ENCODE peak calls at places on chromosome 12, in four cellular contexts. One of them, this sample, is unnamed.

GRCh38 chr12:109278912-109279311 is 30.2 kb downstream of the FOXN4 start:
- DNase-seq in A549: no peak
- DNase-seq in skeletal muscle cell: no peak
- DNase-seq in right atrium auricular region: no peak
- DNase-seq in this sample: no peak

GRCh38 chr12:96473394-96474093 is 15.8 kb upstream of the CFAP54 start:
- DNase-seq in A549: no peak
- DNase-seq in skeletal muscle cell: no peak
- DNase-seq in right atrium auricular region: no peak
- DNase-seq in this sample: no peak

GRCh38 chr12:86914716-86915115 is 658.5 kb upstream of the MGAT4C start:
- DNase-seq in A549: peak; percentile 56
- DNase-seq in skeletal muscle cell: peak; percentile 24
- DNase-seq in right atrium auricular region: no peak
- DNase-seq in this sample: peak; percentile 7

GRCh38 chr12:32134144-32134888 is 27.7 kb downstream of the BICD1 start:
- DNase-seq in A549: no peak
- DNase-seq in skeletal muscle cell: no peak
- DNase-seq in right atrium auricular region: no peak
- DNase-seq in this sample: no peak

GRCh38 chr12:57632369-57632897 is 568 bp downstream of the B4GALNT1 start:
- DNase-seq in A549: peak; percentile 43
- DNase-seq in skeletal muscle cell: no peak
- DNase-seq in right atrium auricular region: peak; percentile 55
- DNase-seq in this sample: no peak

GRCh38 chr12:53225635-53226424 is 6.2 kb downstream of the RARG start:
- DNase-seq in A549: no peak
- DNase-seq in skeletal muscle cell: no peak
- DNase-seq in right atrium auricular region: no peak
- DNase-seq in this sample: no peak

GRCh38 chr12:99111600-99111999 is 466.5 kb downstream of the APAF1 start:
- DNase-seq in A549: no peak
- DNase-seq in skeletal muscle cell: no peak
- DNase-seq in right atrium auricular region: no peak
- DNase-seq in this sample: no peak

GRCh38 chr12:56644654-56645053 is 1.1 kb downstream of the ATP5F1B start:
- DNase-seq in A549: no peak
- DNase-seq in skeletal muscle cell: no peak
- DNase-seq in right atrium auricular region: no peak
- DNase-seq in this sample: no peak

GRCh38 chr12:124607681-124608425 is 40.4 kb upstream of the NCOR2 start:
- DNase-seq in A549: no peak
- DNase-seq in skeletal muscle cell: no peak
- DNase-seq in right atrium auricular region: no peak
- DNase-seq in this sample: no peak

GRCh38 chr12:3493225-3494049 is 2.4 kb downstream of the PRMT8 start:
- DNase-seq in A549: no peak
- DNase-seq in skeletal muscle cell: no peak
- DNase-seq in right atrium auricular region: no peak
- DNase-seq in this sample: no peak

GRCh38 chr12:3757261-3757660 is 4.4 kb upstream of the CRACR2A start:
- DNase-seq in A549: no peak
- DNase-seq in skeletal muscle cell: no peak
- DNase-seq in right atrium auricular region: no peak
- DNase-seq in this sample: no peak

GRCh38 chr12:58496411-58496810 is 423.9 kb downstream of the LRIG3 start:
- DNase-seq in A549: peak; percentile 43
- DNase-seq in skeletal muscle cell: no peak
- DNase-seq in right atrium auricular region: no peak
- DNase-seq in this sample: no peak

GRCh38 chr12:95202691-95203476 is 14.4 kb downstream of the FGD6 start:
- DNase-seq in A549: no peak
- DNase-seq in skeletal muscle cell: no peak
- DNase-seq in right atrium auricular region: no peak
- DNase-seq in this sample: no peak

GRCh38 chr12:131574397-131574775 is 136.5 kb upstream of the SFSWAP start:
- DNase-seq in A549: no peak
- DNase-seq in skeletal muscle cell: no peak
- DNase-seq in right atrium auricular region: no peak
- DNase-seq in this sample: no peak

GRCh38 chr12:77855548-77855947 is 24.9 kb downstream of the NAV3 start:
- DNase-seq in A549: no peak
- DNase-seq in skeletal muscle cell: peak; percentile 14
- DNase-seq in right atrium auricular region: no peak
- DNase-seq in this sample: no peak

GRCh38 chr12:107832441-107832840 is 57.9 kb downstream of the ASCL4 start:
- DNase-seq in A549: no peak
- DNase-seq in skeletal muscle cell: no peak
- DNase-seq in right atrium auricular region: no peak
- DNase-seq in this sample: no peak

GRCh38 chr12:103840399-103840880 is 594 bp downstream of the NT5DC3 start:
- DNase-seq in A549: peak; percentile 40
- DNase-seq in skeletal muscle cell: no peak
- DNase-seq in right atrium auricular region: no peak
- DNase-seq in this sample: no peak

GRCh38 chr12:57952766-57953165 is 11.4 kb downstream of the ATP23 start:
- DNase-seq in A549: no peak
- DNase-seq in skeletal muscle cell: no peak
- DNase-seq in right atrium auricular region: no peak
- DNase-seq in this sample: no peak

GRCh38 chr12:114478891-114479290 is 72.9 kb upstream of the TBX5 start:
- DNase-seq in A549: no peak
- DNase-seq in skeletal muscle cell: no peak
- DNase-seq in right atrium auricular region: no peak
- DNase-seq in this sample: no peak
- H3K4me3 ChIP-seq in A549: no peak overlapping the region
- H3K4me3 ChIP-seq in skeletal muscle cell: no peak overlapping the region
- H3K4me3 ChIP-seq in right atrium auricular region: no peak overlapping the region
- H3K4me3 ChIP-seq in this sample: no peak overlapping the region

GRCh38 chr12:646303-647038 is 16.8 kb downstream of the NINJ2 start:
- DNase-seq in A549: peak; percentile 58
- DNase-seq in skeletal muscle cell: no peak
- DNase-seq in right atrium auricular region: peak; percentile 88
- DNase-seq in this sample: no peak

GRCh38 chr12:644818-645552 is 18.3 kb downstream of the NINJ2 start:
- DNase-seq in A549: no peak
- DNase-seq in skeletal muscle cell: no peak
- DNase-seq in right atrium auricular region: no peak
- DNase-seq in this sample: no peak

GRCh38 chr12:644293-644639 is 19.0 kb downstream of the NINJ2 start:
- DNase-seq in A549: no peak
- DNase-seq in skeletal muscle cell: no peak
- DNase-seq in right atrium auricular region: no peak
- DNase-seq in this sample: no peak

GRCh38 chr12:647039-647712 is 16.1 kb downstream of the NINJ2 start:
- DNase-seq in A549: no peak
- DNase-seq in skeletal muscle cell: no peak
- DNase-seq in right atrium auricular region: no peak
- DNase-seq in this sample: no peak

DNA sequence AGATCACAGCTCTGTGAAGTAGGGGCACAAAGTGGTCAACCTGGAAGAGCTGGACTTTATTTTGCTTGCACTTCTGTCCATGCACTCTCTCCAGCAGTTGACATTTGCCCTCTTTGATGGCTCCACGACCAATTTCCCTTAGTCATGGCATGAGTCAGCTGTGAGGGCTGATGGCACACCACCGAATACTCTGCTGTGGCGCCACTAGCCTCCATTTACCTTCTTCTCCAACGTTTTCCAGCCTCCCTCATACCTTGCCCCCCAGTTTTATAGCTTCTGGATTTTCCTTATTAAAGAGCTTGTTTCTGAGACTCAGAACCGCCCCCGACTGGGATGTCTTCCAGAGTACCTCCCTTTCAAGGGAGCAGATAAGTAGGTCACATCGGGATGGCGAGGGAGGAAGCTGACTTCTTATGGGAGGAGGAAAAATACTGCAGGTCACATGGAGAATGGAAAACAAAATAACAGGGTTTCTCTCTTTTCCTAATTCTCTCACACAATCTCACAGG is 17.6 kb downstream of the NINJ2 start:
- DNase-seq in A549: peak; percentile 75
- DNase-seq in skeletal muscle cell: peak; percentile 25
- DNase-seq in right atrium auricular region: peak; percentile 87
- DNase-seq in this sample: no peak
- H3K4me3 ChIP-seq in A549: no peak overlapping the region
- H3K4me3 ChIP-seq in skeletal muscle cell: no peak overlapping the region
- H3K4me3 ChIP-seq in right atrium auricular region: no peak overlapping the region
- H3K4me3 ChIP-seq in this sample: no peak overlapping the region

GRCh38 chr12:119178544-119179334 is at the start of gene HSPB8:
- DNase-seq in A549: peak; percentile 76
- DNase-seq in skeletal muscle cell: peak; percentile 72
- DNase-seq in right atrium auricular region: peak; percentile 97
- DNase-seq in this sample: peak; percentile 72

GRCh38 chr12:119177724-119178380 is 879 bp upstream of the HSPB8 start:
- DNase-seq in A549: no peak
- DNase-seq in skeletal muscle cell: no peak
- DNase-seq in right atrium auricular region: no peak
- DNase-seq in this sample: no peak

GRCh38 chr12:119177056-119177325 is 1.7 kb upstream of the HSPB8 start:
- DNase-seq in A549: no peak
- DNase-seq in skeletal muscle cell: no peak
- DNase-seq in right atrium auricular region: no peak
- DNase-seq in this sample: no peak

GRCh38 chr12:119175115-119175514 is 3.6 kb upstream of the HSPB8 start:
- DNase-seq in A549: no peak
- DNase-seq in skeletal muscle cell: no peak
- DNase-seq in right atrium auricular region: no peak
- DNase-seq in this sample: no peak

DNA sequence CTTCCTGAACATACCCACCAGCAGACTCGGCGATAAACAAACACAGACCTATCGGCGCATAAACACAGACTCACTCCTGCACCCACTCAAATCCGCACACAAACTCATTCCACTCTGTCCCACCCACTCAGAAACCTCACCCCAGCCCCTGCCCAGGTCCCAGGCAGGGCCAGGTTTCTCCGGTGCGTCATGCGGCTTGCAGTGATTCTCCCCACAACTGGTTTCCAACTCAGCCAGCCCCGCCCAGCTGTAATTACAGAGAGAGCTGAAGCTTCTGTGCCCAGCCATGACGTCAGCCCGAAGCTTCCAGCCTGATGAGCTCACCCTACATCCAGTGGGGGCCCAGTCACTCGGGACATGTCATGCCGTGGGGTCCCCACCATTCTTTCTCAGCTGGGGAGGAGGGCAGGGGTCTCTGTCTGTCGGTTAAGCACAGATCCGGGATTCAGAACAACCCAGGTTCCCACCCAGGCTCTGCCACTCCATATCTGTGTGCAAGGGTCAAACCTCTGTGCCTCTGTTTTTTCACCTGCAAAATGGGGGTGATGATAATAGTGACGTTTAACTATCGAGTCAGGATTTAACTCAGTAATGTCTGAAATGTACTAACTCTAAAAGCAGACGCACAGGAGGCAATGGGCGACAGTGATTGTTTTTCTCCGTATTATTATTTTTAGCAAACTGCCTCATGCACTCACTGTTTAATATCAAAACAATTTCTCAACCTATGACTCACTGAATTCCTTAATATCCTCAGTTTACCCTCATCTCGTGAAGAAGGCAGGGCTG is 2.3 kb upstream of the HSPB8 start:
- DNase-seq in A549: peak; percentile 78
- DNase-seq in skeletal muscle cell: peak; percentile 86
- DNase-seq in right atrium auricular region: peak; percentile 98
- DNase-seq in this sample: no peak
- H3K4me3 ChIP-seq in A549: peak overlapping the region; percentile 5
- H3K4me3 ChIP-seq in skeletal muscle cell: peak overlapping the region; percentile 27
- H3K4me3 ChIP-seq in right atrium auricular region: peak overlapping the region; percentile 40
- H3K4me3 ChIP-seq in this sample: peak overlapping the region; percentile 43

DNA sequence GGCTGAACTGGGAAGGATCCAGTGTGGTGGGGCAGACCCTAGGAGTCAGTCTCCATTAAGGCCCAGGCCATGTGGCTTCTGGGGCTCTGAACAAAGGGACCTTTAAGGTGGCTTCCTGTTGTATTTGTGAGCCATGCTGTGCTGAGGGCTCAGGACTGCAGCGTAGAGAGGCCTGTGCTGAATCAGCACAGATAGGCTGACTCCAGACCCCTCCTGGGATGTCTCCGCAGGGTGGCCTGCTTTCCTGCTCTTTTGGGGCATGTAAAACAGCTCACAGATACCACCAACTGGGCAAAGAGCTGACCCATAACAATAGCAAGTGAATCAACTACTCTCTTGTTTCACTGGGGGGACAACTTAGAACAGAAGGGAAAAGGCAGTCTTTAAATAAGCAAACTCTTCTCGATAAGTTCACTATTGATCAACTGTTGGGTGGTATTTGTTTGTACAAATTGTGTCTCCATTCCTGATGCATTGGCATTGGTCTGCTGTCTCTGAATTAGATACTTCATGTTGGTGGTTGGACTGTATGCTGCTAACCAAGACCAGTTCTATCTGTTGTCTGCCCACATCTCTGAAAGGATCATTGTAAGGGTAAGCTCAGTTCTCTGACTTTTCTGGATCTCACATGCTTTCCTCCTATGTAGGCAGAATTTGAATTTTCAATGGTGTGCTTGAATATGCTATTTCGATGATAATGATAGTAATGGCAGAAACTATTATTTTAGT is 71.8 kb downstream of the MYRFL start:
- DNase-seq in A549: no peak
- DNase-seq in skeletal muscle cell: no peak
- DNase-seq in right atrium auricular region: no peak
- DNase-seq in this sample: no peak
- H3K4me3 ChIP-seq in A549: no peak overlapping the region
- H3K4me3 ChIP-seq in skeletal muscle cell: no peak overlapping the region
- H3K4me3 ChIP-seq in right atrium auricular region: no peak overlapping the region
- H3K4me3 ChIP-seq in this sample: no peak overlapping the region

DNA sequence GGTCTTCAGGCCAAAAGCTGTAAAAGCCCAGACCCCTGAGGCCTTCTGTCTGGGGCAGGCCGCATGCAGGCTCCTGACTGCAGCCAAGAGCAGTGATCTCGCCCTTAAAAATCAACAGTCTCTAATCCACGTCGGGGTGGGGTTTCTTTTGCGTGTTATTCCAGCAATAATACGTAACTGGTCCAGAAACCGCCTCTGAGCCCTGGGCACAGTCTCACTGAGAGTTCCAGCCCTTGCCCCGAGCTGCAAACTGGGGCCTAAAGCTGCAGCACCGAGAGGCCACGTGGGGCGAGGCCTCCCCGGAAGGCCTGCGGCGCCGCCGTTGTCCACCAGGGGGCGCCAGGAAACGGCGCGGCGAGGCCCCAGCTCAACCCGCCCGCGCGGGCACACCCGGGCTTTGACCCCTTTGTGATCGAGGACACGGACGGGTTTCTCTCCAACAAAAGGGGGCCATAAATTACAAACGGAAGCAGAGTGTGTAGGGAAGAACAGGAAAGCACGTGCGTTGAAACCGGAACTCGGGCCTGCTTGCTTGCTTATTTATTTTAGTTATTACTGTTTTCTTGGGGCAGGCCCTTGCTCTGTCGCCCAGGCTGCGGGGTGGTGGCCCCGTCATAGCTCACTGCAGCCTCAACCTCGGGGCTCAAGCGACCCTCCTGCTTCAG is 87.2 kb downstream of the NINJ2 start:
- DNase-seq in A549: peak; percentile 83
- DNase-seq in skeletal muscle cell: peak; percentile 37
- DNase-seq in right atrium auricular region: peak; percentile 92
- DNase-seq in this sample: no peak
- H3K4me3 ChIP-seq in A549: no peak overlapping the region
- H3K4me3 ChIP-seq in skeletal muscle cell: no peak overlapping the region
- H3K4me3 ChIP-seq in right atrium auricular region: no peak overlapping the region
- H3K4me3 ChIP-seq in this sample: peak overlapping the region; percentile 24